ENCODE peak calls at places on chromosomes 2 and 18, in eight cellular contexts. One of them, this sample, is unnamed.

GRCh38 chr2:142868281-142868762 is 9.1 kb upstream of the KYNU start:
- DNase-seq in lower lobe of right lung: peak; percentile 83
- DNase-seq in kidney epithelial cell: no peak
- DNase-seq in tibial nerve: peak; percentile 52
- DNase-seq in dorsolateral prefrontal cortex: no peak
- DNase-seq in CD8-positive, alpha-beta memory T cell: no peak
- DNase-seq in gastrocnemius medialis: peak; percentile 24
- DNase-seq in esophagus squamous epithelium: no peak
- DNase-seq in this sample: no peak

GRCh38 chr2:212259236-212259635 is 279.4 kb downstream of the ERBB4 start:
- DNase-seq in lower lobe of right lung: no peak
- DNase-seq in kidney epithelial cell: no peak
- DNase-seq in tibial nerve: no peak
- DNase-seq in dorsolateral prefrontal cortex: no peak
- DNase-seq in CD8-positive, alpha-beta memory T cell: no peak
- DNase-seq in gastrocnemius medialis: no peak
- DNase-seq in esophagus squamous epithelium: no peak
- DNase-seq in this sample: no peak

GRCh38 chr2:191899442-191899841 is 52.6 kb upstream of the CAVIN2 start:
- DNase-seq in lower lobe of right lung: no peak
- DNase-seq in kidney epithelial cell: peak; percentile 59
- DNase-seq in tibial nerve: no peak
- DNase-seq in dorsolateral prefrontal cortex: no peak
- DNase-seq in CD8-positive, alpha-beta memory T cell: no peak
- DNase-seq in gastrocnemius medialis: no peak
- DNase-seq in esophagus squamous epithelium: no peak
- DNase-seq in this sample: peak; percentile 12

GRCh38 chr18:26646897-26647296 is 98.5 kb upstream of the KCTD1 start:
- DNase-seq in lower lobe of right lung: no peak
- DNase-seq in kidney epithelial cell: no peak
- DNase-seq in tibial nerve: no peak
- DNase-seq in dorsolateral prefrontal cortex: no peak
- DNase-seq in CD8-positive, alpha-beta memory T cell: no peak
- DNase-seq in gastrocnemius medialis: no peak
- DNase-seq in esophagus squamous epithelium: no peak
- DNase-seq in this sample: no peak

GRCh38 chr2:3179208-3179607 is 198.4 kb downstream of the EIPR1 start:
- DNase-seq in lower lobe of right lung: no peak
- DNase-seq in kidney epithelial cell: no peak
- DNase-seq in tibial nerve: no peak
- DNase-seq in dorsolateral prefrontal cortex: no peak
- DNase-seq in CD8-positive, alpha-beta memory T cell: no peak
- DNase-seq in gastrocnemius medialis: no peak
- DNase-seq in esophagus squamous epithelium: no peak
- DNase-seq in this sample: peak; percentile 51

GRCh38 chr2:54384301-54385035 is 71.7 kb upstream of the SPTBN1 start:
- DNase-seq in lower lobe of right lung: no peak
- DNase-seq in kidney epithelial cell: no peak
- DNase-seq in tibial nerve: peak; percentile 5
- DNase-seq in dorsolateral prefrontal cortex: peak; percentile 6
- DNase-seq in CD8-positive, alpha-beta memory T cell: no peak
- DNase-seq in gastrocnemius medialis: no peak
- DNase-seq in esophagus squamous epithelium: no peak
- DNase-seq in this sample: no peak

GRCh38 chr18:57077005-57077735 is 69.7 kb upstream of the BOD1L2 start:
- DNase-seq in lower lobe of right lung: no peak
- DNase-seq in kidney epithelial cell: no peak
- DNase-seq in tibial nerve: no peak
- DNase-seq in dorsolateral prefrontal cortex: no peak
- DNase-seq in CD8-positive, alpha-beta memory T cell: no peak
- DNase-seq in gastrocnemius medialis: no peak
- DNase-seq in esophagus squamous epithelium: no peak
- DNase-seq in this sample: no peak

GRCh38 chr2:89823556-89823955 is 1132.1 kb downstream of the RPIA start:
- DNase-seq in lower lobe of right lung: no peak
- DNase-seq in kidney epithelial cell: no peak
- DNase-seq in tibial nerve: no peak
- DNase-seq in dorsolateral prefrontal cortex: no peak
- DNase-seq in CD8-positive, alpha-beta memory T cell: no peak
- DNase-seq in gastrocnemius medialis: no peak
- DNase-seq in esophagus squamous epithelium: no peak
- DNase-seq in this sample: no peak

GRCh38 chr2:98866033-98866432 is 70.0 kb downstream of the CRACDL start:
- DNase-seq in lower lobe of right lung: no peak
- DNase-seq in kidney epithelial cell: no peak
- DNase-seq in tibial nerve: no peak
- DNase-seq in dorsolateral prefrontal cortex: no peak
- DNase-seq in CD8-positive, alpha-beta memory T cell: no peak
- DNase-seq in gastrocnemius medialis: no peak
- DNase-seq in esophagus squamous epithelium: no peak
- DNase-seq in this sample: no peak

GRCh38 chr2:2647156-2647555 is 316.1 kb upstream of the MYT1L start:
- DNase-seq in lower lobe of right lung: no peak
- DNase-seq in kidney epithelial cell: peak; percentile 79
- DNase-seq in tibial nerve: no peak
- DNase-seq in dorsolateral prefrontal cortex: no peak
- DNase-seq in CD8-positive, alpha-beta memory T cell: no peak
- DNase-seq in gastrocnemius medialis: no peak
- DNase-seq in esophagus squamous epithelium: no peak
- DNase-seq in this sample: no peak

GRCh38 chr2:220753486-220753885 is 818.6 kb downstream of the EPHA4 start:
- DNase-seq in lower lobe of right lung: no peak
- DNase-seq in kidney epithelial cell: no peak
- DNase-seq in tibial nerve: no peak
- DNase-seq in dorsolateral prefrontal cortex: no peak
- DNase-seq in CD8-positive, alpha-beta memory T cell: no peak
- DNase-seq in gastrocnemius medialis: no peak
- DNase-seq in esophagus squamous epithelium: no peak
- DNase-seq in this sample: no peak

GRCh38 chr2:61268249-61268648 is 106.3 kb downstream of the C2orf74 start:
- DNase-seq in lower lobe of right lung: no peak
- DNase-seq in kidney epithelial cell: no peak
- DNase-seq in tibial nerve: no peak
- DNase-seq in dorsolateral prefrontal cortex: no peak
- DNase-seq in CD8-positive, alpha-beta memory T cell: no peak
- DNase-seq in gastrocnemius medialis: no peak
- DNase-seq in esophagus squamous epithelium: no peak
- DNase-seq in this sample: no peak

GRCh38 chr2:160994141-160995002 is 165.9 kb upstream of the TANK start:
- DNase-seq in lower lobe of right lung: no peak
- DNase-seq in kidney epithelial cell: peak; percentile 65
- DNase-seq in tibial nerve: peak; percentile 97
- DNase-seq in dorsolateral prefrontal cortex: peak; percentile 35
- DNase-seq in CD8-positive, alpha-beta memory T cell: peak; percentile 43
- DNase-seq in gastrocnemius medialis: peak; percentile 72
- DNase-seq in esophagus squamous epithelium: no peak
- DNase-seq in this sample: peak; percentile 89

GRCh38 chr2:71804251-71804650 is 343.4 kb downstream of the CYP26B1 start:
- DNase-seq in lower lobe of right lung: no peak
- DNase-seq in kidney epithelial cell: no peak
- DNase-seq in tibial nerve: no peak
- DNase-seq in dorsolateral prefrontal cortex: no peak
- DNase-seq in CD8-positive, alpha-beta memory T cell: no peak
- DNase-seq in gastrocnemius medialis: no peak
- DNase-seq in esophagus squamous epithelium: no peak
- DNase-seq in this sample: no peak

GRCh38 chr2:151357359-151357758 is at the start of gene TNFAIP6:
- DNase-seq in lower lobe of right lung: no peak
- DNase-seq in kidney epithelial cell: peak; percentile 47
- DNase-seq in tibial nerve: peak; percentile 42
- DNase-seq in dorsolateral prefrontal cortex: no peak
- DNase-seq in CD8-positive, alpha-beta memory T cell: no peak
- DNase-seq in gastrocnemius medialis: peak; percentile 7
- DNase-seq in esophagus squamous epithelium: no peak
- DNase-seq in this sample: peak; percentile 94

GRCh38 chr2:9215680-9216079 is 9.1 kb downstream of the ASAP2 start:
- DNase-seq in lower lobe of right lung: no peak
- DNase-seq in kidney epithelial cell: no peak
- DNase-seq in tibial nerve: no peak
- DNase-seq in dorsolateral prefrontal cortex: no peak
- DNase-seq in CD8-positive, alpha-beta memory T cell: no peak
- DNase-seq in gastrocnemius medialis: no peak
- DNase-seq in esophagus squamous epithelium: no peak
- DNase-seq in this sample: no peak

GRCh38 chr18:22691988-22692710 is 241.0 kb upstream of the RBBP8 start:
- DNase-seq in lower lobe of right lung: no peak
- DNase-seq in kidney epithelial cell: no peak
- DNase-seq in tibial nerve: no peak
- DNase-seq in dorsolateral prefrontal cortex: no peak
- DNase-seq in CD8-positive, alpha-beta memory T cell: no peak
- DNase-seq in gastrocnemius medialis: no peak
- DNase-seq in esophagus squamous epithelium: no peak
- DNase-seq in this sample: peak; percentile 6

GRCh38 chr18:23585897-23586248 is 433 bp downstream of the NPC1 start:
- DNase-seq in lower lobe of right lung: no peak
- DNase-seq in kidney epithelial cell: no peak
- DNase-seq in tibial nerve: peak; percentile 20
- DNase-seq in dorsolateral prefrontal cortex: no peak
- DNase-seq in CD8-positive, alpha-beta memory T cell: no peak
- DNase-seq in gastrocnemius medialis: no peak
- DNase-seq in esophagus squamous epithelium: no peak
- DNase-seq in this sample: no peak

GRCh38 chr18:36309436-36310391 is 12.2 kb downstream of the FHOD3 start:
- DNase-seq in lower lobe of right lung: no peak
- DNase-seq in kidney epithelial cell: peak; percentile 99
- DNase-seq in tibial nerve: no peak
- DNase-seq in dorsolateral prefrontal cortex: no peak
- DNase-seq in CD8-positive, alpha-beta memory T cell: no peak
- DNase-seq in gastrocnemius medialis: no peak
- DNase-seq in esophagus squamous epithelium: no peak
- DNase-seq in this sample: no peak

DNA sequence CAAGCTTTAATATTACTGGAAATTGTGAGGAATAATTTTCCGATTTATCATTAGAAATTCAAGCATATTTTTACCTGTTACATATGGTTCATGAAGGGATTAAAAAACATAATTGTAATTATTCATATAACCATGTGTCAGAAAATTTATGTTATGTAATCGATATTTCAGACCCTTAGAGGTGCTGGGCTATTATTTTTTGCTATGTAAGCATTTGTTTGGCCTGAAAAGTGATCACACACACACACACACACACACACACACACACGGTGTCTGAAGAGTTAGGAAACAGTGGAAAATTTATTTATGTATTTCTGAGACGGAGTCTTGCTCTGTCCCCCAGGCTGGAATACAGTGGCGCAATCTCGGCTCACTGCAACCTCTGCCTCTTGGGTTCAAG is 375.5 kb downstream of the PTH2R start:
- DNase-seq in lower lobe of right lung: no peak
- DNase-seq in kidney epithelial cell: no peak
- DNase-seq in tibial nerve: no peak
- DNase-seq in dorsolateral prefrontal cortex: no peak
- DNase-seq in CD8-positive, alpha-beta memory T cell: no peak
- DNase-seq in gastrocnemius medialis: no peak
- DNase-seq in esophagus squamous epithelium: no peak
- DNase-seq in this sample: no peak
- H3K27me3 ChIP-seq in lower lobe of right lung: no peaks in the 10 kb centered on the region
- H3K27me3 ChIP-seq in kidney epithelial cell: no peaks in the 10 kb centered on the region
- H3K27me3 ChIP-seq in tibial nerve: no peaks in the 10 kb centered on the region
- H3K27me3 ChIP-seq in dorsolateral prefrontal cortex: no peaks in the 10 kb centered on the region
- H3K27me3 ChIP-seq in CD8-positive, alpha-beta memory T cell: no peaks in the 10 kb centered on the region
- H3K27me3 ChIP-seq in gastrocnemius medialis: no peaks in the 10 kb centered on the region
- H3K27me3 ChIP-seq in esophagus squamous epithelium: no peaks in the 10 kb centered on the region
- H3K27me3 ChIP-seq in this sample: no peaks in the 10 kb centered on the region

DNA sequence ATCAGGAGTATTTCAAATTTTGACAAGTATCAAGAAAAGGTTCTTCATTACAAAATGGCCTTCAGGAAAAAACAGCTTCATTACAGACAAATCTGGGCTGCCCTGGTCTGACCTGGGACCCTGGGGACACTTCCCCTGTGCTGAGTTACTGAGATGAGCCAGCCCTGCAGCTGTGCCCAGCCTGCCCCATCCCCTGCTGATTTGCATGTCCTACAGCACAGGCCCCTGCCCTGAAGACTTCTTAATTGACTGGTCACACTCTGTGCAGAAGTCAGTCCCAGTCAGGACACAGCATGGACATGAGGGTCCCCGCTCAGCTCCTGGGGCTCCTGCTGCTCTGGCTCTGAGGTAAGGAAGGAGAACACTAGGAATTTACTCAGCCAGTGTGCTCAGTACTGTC is 235.1 kb downstream of the ANKRD36B start:
- DNase-seq in lower lobe of right lung: no peak
- DNase-seq in kidney epithelial cell: no peak
- DNase-seq in tibial nerve: no peak
- DNase-seq in dorsolateral prefrontal cortex: no peak
- DNase-seq in CD8-positive, alpha-beta memory T cell: no peak
- DNase-seq in gastrocnemius medialis: no peak
- DNase-seq in esophagus squamous epithelium: no peak
- DNase-seq in this sample: no peak
- H3K27me3 ChIP-seq in lower lobe of right lung: peaks cover 4% of the 10 kb centered on the region
- H3K27me3 ChIP-seq in kidney epithelial cell: peaks cover 5% of the 10 kb centered on the region
- H3K27me3 ChIP-seq in tibial nerve: no peaks in the 10 kb centered on the region
- H3K27me3 ChIP-seq in dorsolateral prefrontal cortex: no peaks in the 10 kb centered on the region
- H3K27me3 ChIP-seq in CD8-positive, alpha-beta memory T cell: no peaks in the 10 kb centered on the region
- H3K27me3 ChIP-seq in gastrocnemius medialis: no peaks in the 10 kb centered on the region
- H3K27me3 ChIP-seq in esophagus squamous epithelium: peaks cover 71% of the 10 kb centered on the region
- H3K27me3 ChIP-seq in this sample: peaks cover 47% of the 10 kb centered on the region

DNA sequence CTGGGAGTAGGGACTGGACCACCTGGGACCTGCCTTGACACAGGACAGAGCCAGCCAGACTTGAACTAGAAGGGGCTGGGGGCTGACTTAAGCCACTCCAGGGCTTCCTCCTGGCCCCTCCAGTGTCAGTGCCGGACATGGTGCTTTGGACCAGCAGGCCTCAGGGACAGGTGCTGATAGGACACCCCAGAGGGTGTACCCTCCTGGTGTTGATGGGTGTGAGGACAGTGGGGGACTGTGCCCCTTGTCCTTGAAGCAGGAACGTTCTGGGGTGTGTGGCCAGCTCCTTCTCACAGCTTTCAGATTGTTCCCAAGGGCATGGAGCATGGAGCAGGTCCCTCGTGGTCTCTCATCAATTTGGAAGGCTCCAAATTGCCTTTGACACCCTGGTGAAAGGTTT is 6.8 kb downstream of the MAL start:
- DNase-seq in lower lobe of right lung: no peak
- DNase-seq in kidney epithelial cell: no peak
- DNase-seq in tibial nerve: no peak
- DNase-seq in dorsolateral prefrontal cortex: no peak
- DNase-seq in CD8-positive, alpha-beta memory T cell: no peak
- DNase-seq in gastrocnemius medialis: no peak
- DNase-seq in esophagus squamous epithelium: no peak
- DNase-seq in this sample: no peak
- H3K27me3 ChIP-seq in lower lobe of right lung: peaks cover 34% of the 10 kb centered on the region
- H3K27me3 ChIP-seq in kidney epithelial cell: peaks cover under 1% of the 10 kb centered on the region
- H3K27me3 ChIP-seq in tibial nerve: peaks cover 9% of the 10 kb centered on the region
- H3K27me3 ChIP-seq in dorsolateral prefrontal cortex: no peaks in the 10 kb centered on the region
- H3K27me3 ChIP-seq in CD8-positive, alpha-beta memory T cell: no peaks in the 10 kb centered on the region
- H3K27me3 ChIP-seq in gastrocnemius medialis: peaks cover 11% of the 10 kb centered on the region
- H3K27me3 ChIP-seq in esophagus squamous epithelium: peaks cover 50% of the 10 kb centered on the region
- H3K27me3 ChIP-seq in this sample: peaks cover 62% of the 10 kb centered on the region

DNA sequence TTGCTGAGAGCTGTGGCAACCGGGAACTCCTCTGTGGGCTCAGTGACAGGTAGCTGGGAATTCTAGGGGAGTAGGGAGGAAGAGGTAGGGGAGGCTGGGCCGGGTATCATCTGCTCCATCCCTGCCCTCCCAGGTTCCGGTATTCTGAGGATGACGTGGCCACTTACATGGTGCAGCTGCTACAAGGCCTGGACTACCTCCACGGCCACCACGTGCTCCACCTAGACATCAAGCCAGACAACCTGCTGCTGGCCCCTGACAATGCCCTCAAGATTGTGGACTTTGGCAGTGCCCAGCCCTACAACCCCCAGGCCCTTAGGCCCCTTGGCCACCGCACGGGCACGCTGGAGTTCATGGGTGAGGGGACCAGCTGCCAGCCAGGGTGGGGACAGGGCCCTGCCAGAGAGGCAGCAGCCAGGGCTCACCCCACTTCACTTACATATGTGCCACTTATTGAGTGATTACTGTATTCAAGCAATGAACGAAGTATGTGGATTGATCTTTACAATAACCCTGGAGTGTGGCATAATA is 8.0 kb upstream of the GMPPA start:
- DNase-seq in lower lobe of right lung: no peak
- DNase-seq in kidney epithelial cell: no peak
- DNase-seq in tibial nerve: no peak
- DNase-seq in dorsolateral prefrontal cortex: no peak
- DNase-seq in CD8-positive, alpha-beta memory T cell: no peak
- DNase-seq in gastrocnemius medialis: no peak
- DNase-seq in esophagus squamous epithelium: no peak
- DNase-seq in this sample: no peak
- H3K27me3 ChIP-seq in lower lobe of right lung: peaks cover 79% of the 10 kb centered on the region
- H3K27me3 ChIP-seq in kidney epithelial cell: peaks cover 68% of the 10 kb centered on the region
- H3K27me3 ChIP-seq in tibial nerve: peaks cover 74% of the 10 kb centered on the region
- H3K27me3 ChIP-seq in dorsolateral prefrontal cortex: no peaks in the 10 kb centered on the region
- H3K27me3 ChIP-seq in CD8-positive, alpha-beta memory T cell: peaks cover 23% of the 10 kb centered on the region
- H3K27me3 ChIP-seq in gastrocnemius medialis: no peaks in the 10 kb centered on the region
- H3K27me3 ChIP-seq in esophagus squamous epithelium: peaks cover 91% of the 10 kb centered on the region
- H3K27me3 ChIP-seq in this sample: no peaks in the 10 kb centered on the region

This sample was measured in A673.